ENCODE peak calls at places on chromosomes 4 and X, in seven cellular contexts. G, U, J, Z, K, I and X are unnamed samples. For H3K4me1, the result is how much of the 10 kb centered on the place peaks cover.

GRCh38 chrX:97683256-97683655 is 799.5 kb downstream of the RPA4 start:
- DNase-seq in G (no peak), J (no peak), Z (no peak), K (no peak), I (no peak), U (no peak), X (no peak)

GRCh38 chr4:78642934-78643333 is 91.4 kb downstream of the ANXA3 start:
- DNase-seq in U (no peak), Z (no peak), I (no peak), G (no peak), J (no peak), K (no peak), X (no peak)

GRCh38 chr4:48673537-48673936 is 106.5 kb downstream of the FRYL start:
- DNase-seq in K (no peak), Z (no peak), I (no peak), G (no peak), U (no peak), J (no peak), X (no peak)

GRCh38 chr4:88759039-88759631 is 61.5 kb upstream of the NAP1L5 start:
- DNase-seq in G (no peak), Z (no peak), K (no peak), J (peak), U (peak), I (no peak), X (peak)

GRCh38 chrX:71147496-71148277 is 3.0 kb downstream of the NLGN3 start:
- DNase-seq in U (no peak), I (no peak), Z (no peak), K (no peak), G (no peak), J (no peak), X (no peak)

GRCh38 chr4:107666134-107666533 is 53.9 kb downstream of the PAPSS1 start:
- DNase-seq in U (no peak), J (peak), Z (no peak), G (no peak), K (no peak), I (no peak), X (no peak)

GRCh38 chr4:122341906-122342305 is 36.9 kb upstream of the ADAD1 start:
- DNase-seq in Z (peak), J (peak), I (peak), G (no peak), K (no peak), U (no peak), X (no peak)

GRCh38 chr4:55794053-55794452 is 25.5 kb upstream of the EXOC1L start:
- DNase-seq in Z (no peak), K (no peak), J (no peak), G (no peak), U (no peak), I (no peak), X (no peak)

GRCh38 chr4:3656441-3657376 is 109.5 kb upstream of the ADRA2C start:
- DNase-seq in U (no peak), Z (no peak), I (no peak), J (no peak), K (no peak), G (no peak), X (no peak)

GRCh38 chr4:118749347-118749988 is 64.3 kb downstream of the METTL14 start:
- DNase-seq in U (no peak), J (no peak), K (no peak), I (no peak), G (no peak), Z (no peak), X (peak)
- H3K4me1 ChIP-seq in U (under half), J (under half), K (under half), I (under half), G (under half), Z (under half), X (under half)

GRCh38 chr4:1833307-1834046 is 22.5 kb downstream of the LETM1 start:
- DNase-seq in Z (no peak), I (no peak), U (no peak), K (no peak), G (no peak), J (no peak), X (no peak)

GRCh38 chr4:1836650-1837049 is 19.3 kb downstream of the LETM1 start:
- DNase-seq in G (no peak), K (no peak), Z (no peak), U (no peak), I (no peak), J (no peak), X (no peak)

GRCh38 chr4:1837069-1837468 is 18.9 kb downstream of the LETM1 start:
- DNase-seq in G (no peak), Z (no peak), K (no peak), J (no peak), U (no peak), I (no peak), X (no peak)

GRCh38 chr4:1832690-1833089 is 23.3 kb downstream of the LETM1 start:
- DNase-seq in I (no peak), Z (no peak), G (no peak), J (no peak), K (no peak), U (no peak), X (no peak)

DNA sequence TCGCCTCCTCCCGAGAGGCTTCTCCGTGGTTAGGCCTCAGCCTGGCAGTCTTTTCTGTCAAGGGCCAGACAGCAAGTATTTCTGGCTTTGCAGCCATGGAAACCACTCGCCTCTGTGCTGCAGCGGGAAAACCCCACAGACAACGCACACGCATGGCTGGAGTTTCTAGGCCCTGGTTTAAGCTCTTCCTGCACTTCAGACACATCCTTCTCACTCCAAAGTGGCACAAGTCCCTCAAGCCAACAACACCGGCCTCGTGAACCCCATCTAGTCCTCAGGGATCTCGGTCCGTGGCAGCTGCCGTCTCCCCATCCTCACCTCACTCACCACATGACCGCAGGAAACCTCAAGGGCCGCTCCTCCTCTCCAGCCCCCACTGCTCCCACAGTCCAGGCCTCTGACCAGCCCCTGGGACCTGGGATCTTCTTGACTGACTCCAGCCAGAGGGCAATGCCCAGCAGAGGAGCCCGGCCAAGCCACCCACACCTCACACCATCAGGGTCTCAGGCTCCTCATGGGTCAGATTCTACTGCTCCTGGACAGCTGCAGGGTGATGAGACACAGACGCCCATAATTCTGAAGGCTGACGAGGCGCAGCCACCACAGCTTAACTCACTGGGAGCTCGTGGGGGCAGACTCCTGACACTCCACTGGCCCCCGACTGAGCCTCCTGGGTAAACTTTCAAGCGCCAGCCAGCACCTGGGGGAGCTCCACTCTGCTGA is 21.7 kb downstream of the LETM1 start:
- DNase-seq in I (no peak), U (no peak), J (no peak), G (no peak), K (no peak), Z (no peak), X (no peak)
- H3K4me1 ChIP-seq in I (under half), U (under half), J (under half), G (under half), K (under half), Z (under half), X (under half)

GRCh38 chr4:6764976-6765620 is 17.4 kb upstream of the KIAA0232 start:
- DNase-seq in J (no peak), I (no peak), U (no peak), K (no peak), Z (peak), G (no peak), X (no peak)

GRCh38 chr4:6760865-6761264 is 21.7 kb upstream of the KIAA0232 start:
- DNase-seq in U (no peak), Z (no peak), G (no peak), I (no peak), K (no peak), J (no peak), X (no peak)

GRCh38 chr4:6763330-6763851 is 19.1 kb upstream of the KIAA0232 start:
- DNase-seq in Z (peak), K (no peak), J (no peak), U (peak), I (peak), G (no peak), X (no peak)

GRCh38 chr4:6761540-6762243 is 20.8 kb upstream of the KIAA0232 start:
- DNase-seq in U (no peak), K (no peak), G (no peak), Z (no peak), J (no peak), I (no peak), X (peak)

GRCh38 chr4:6762244-6762615 is 20.3 kb upstream of the KIAA0232 start:
- DNase-seq in G (no peak), Z (no peak), I (no peak), J (no peak), K (no peak), U (no peak), X (no peak)
- H3K4me1 ChIP-seq in G (under half), Z (under half), I (under half), J (under half), K (under half), U (under half), X (under half)

GRCh38 chr4:6898763-6899162 is 10.9 kb upstream of the TBC1D14 start:
- DNase-seq in K (no peak), Z (no peak), U (no peak), J (no peak), G (no peak), I (no peak), X (no peak)
- H3K4me1 ChIP-seq in K (under half), Z (under half), U (under half), J (under half), G (under half), I (under half), X (under half)

GRCh38 chrX:40644175-40644574 is 3.2 kb downstream of the CXorf38 start:
- DNase-seq in I (no peak), Z (no peak), J (peak), U (no peak), G (no peak), K (no peak), X (no peak)
- H3K4me1 ChIP-seq in I (under half), Z (under half), J (under half), U (under half), G (under half), K (under half), X (under half)